ENCODE peak calls at places on chromosomes 6 and 20, in seven cellular contexts. J is upper lobe of right lung, I is H9, A is keratinocyte, Y is AG04450, H is spleen, T is HCT116. X is an unnamed sample.

GRCh38 chr6:89694428-89694827 is 55.9 kb upstream of the LYRM2 start:
- DNase-seq in J (no peak), I (no peak), A (no peak), Y (no peak), H (no peak), T (no peak), X (no peak)

GRCh38 chr20:2822073-2822472 is 5.9 kb downstream of the TMEM239 start:
- DNase-seq in J (no peak), I (no peak), A (no peak), Y (no peak), H (no peak), T (no peak), X (no peak)

GRCh38 chr6:150932976-150933375 is 67.5 kb downstream of the MTHFD1L start:
- DNase-seq in J (no peak), I (no peak), A (no peak), Y (no peak), H (no peak), T (no peak), X (no peak)

GRCh38 chr20:35370751-35371150 is 41.0 kb downstream of the UQCC1 start:
- DNase-seq in J (no peak), I (no peak), A (no peak), Y (no peak), H (no peak), T (no peak), X (no peak)

GRCh38 chr20:62359491-62360121 is 7.5 kb downstream of the LAMA5 start:
- DNase-seq in J (no peak), I (peak), A (no peak), Y (no peak), H (no peak), T (peak), X (no peak)

GRCh38 chr6:69422474-69422873 is 374.3 kb downstream of the LMBRD1 start:
- DNase-seq in J (no peak), I (no peak), A (no peak), Y (no peak), H (no peak), T (no peak), X (no peak)

GRCh38 chr6:11121851-11122250 is 10.3 kb upstream of the ERVFRD-1 start:
- DNase-seq in J (no peak), I (no peak), A (no peak), Y (no peak), H (no peak), T (no peak), X (no peak)

GRCh38 chr6:139373928-139374356 is 506 bp downstream of the CITED2 start:
- DNase-seq in J (no peak), I (no peak), A (no peak), Y (no peak), H (no peak), T (no peak), X (no peak)

GRCh38 chr20:63101781-63102719 is 95.3 kb upstream of the BHLHE23 start:
- DNase-seq in J (peak), I (peak), A (no peak), Y (no peak), H (peak), T (no peak), X (no peak)

GRCh38 chr20:48421547-48421946 is 406.3 kb downstream of the PREX1 start:
- DNase-seq in J (no peak), I (no peak), A (no peak), Y (no peak), H (no peak), T (no peak), X (no peak)

GRCh38 chr6:43990627-43991619 is 136.3 kb downstream of the MRPL14 start:
- DNase-seq in J (peak), I (no peak), A (no peak), Y (peak), H (no peak), T (no peak), X (no peak)

GRCh38 chr6:27742833-27743573 is 169.2 kb downstream of the OR2B2 start:
- DNase-seq in J (no peak), I (no peak), A (no peak), Y (no peak), H (no peak), T (no peak), X (no peak)

DNA sequence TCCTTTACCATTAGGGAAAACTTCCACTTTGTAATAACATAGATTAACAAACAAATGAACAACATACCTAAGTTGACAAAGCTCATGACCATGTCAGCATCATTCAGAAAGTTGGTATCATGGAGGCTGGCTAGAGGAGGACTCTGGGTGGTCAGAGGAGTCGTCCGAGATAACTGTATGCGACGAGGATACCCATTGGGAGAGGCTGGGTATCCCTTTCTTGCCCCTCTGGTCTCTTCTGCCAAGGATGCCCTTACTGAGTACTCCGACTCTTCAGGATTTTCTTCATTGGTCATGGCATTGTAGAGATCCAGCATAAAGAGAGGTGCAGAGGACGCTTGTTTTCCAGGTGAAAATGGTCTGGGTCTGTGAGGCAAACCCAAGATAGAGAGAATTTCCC is 1.1 kb downstream of the BMP5 start:
- DNase-seq in J (no peak), I (no peak), A (no peak), Y (no peak), H (no peak), T (no peak), X (no peak)
- H3K27ac ChIP-seq in J (peak), I (no peak), A (no peak), Y (no peak), H (no peak), T (no peak), X (no peak)

GRCh38 chr20:33070413-33071053 is 8.9 kb upstream of the BPIFB4 start:
- DNase-seq in J (peak), I (no peak), A (no peak), Y (no peak), H (peak), T (no peak), X (no peak)

GRCh38 chr20:33074675-33075074 is 4.8 kb upstream of the BPIFB4 start:
- DNase-seq in J (no peak), I (no peak), A (no peak), Y (no peak), H (peak), T (no peak), X (no peak)

GRCh38 chr20:33071198-33071597 is 8.2 kb upstream of the BPIFB4 start:
- DNase-seq in J (no peak), I (no peak), A (no peak), Y (no peak), H (peak), T (no peak), X (no peak)

GRCh38 chr20:33072362-33072761 is 7.1 kb upstream of the BPIFB4 start:
- DNase-seq in J (no peak), I (no peak), A (no peak), Y (no peak), H (peak), T (no peak), X (no peak)

GRCh38 chr20:33072813-33073212 is 6.6 kb upstream of the BPIFB4 start:
- DNase-seq in J (no peak), I (no peak), A (no peak), Y (no peak), H (no peak), T (no peak), X (no peak)
- H3K27ac ChIP-seq in J (no peak), I (no peak), A (no peak), Y (no peak), H (no peak), T (no peak), X (no peak)

GRCh38 chr20:49765846-49766541 is 46.6 kb upstream of the SLC9A8 start:
- DNase-seq in J (no peak), I (no peak), A (no peak), Y (no peak), H (no peak), T (no peak), X (no peak)

GRCh38 chr20:49769125-49769581 is 43.5 kb upstream of the SLC9A8 start:
- DNase-seq in J (no peak), I (no peak), A (no peak), Y (no peak), H (no peak), T (no peak), X (no peak)

GRCh38 chr20:49770634-49771033 is 42.0 kb upstream of the SLC9A8 start:
- DNase-seq in J (no peak), I (no peak), A (no peak), Y (no peak), H (no peak), T (no peak), X (no peak)

GRCh38 chr20:49766979-49767419 is 45.6 kb upstream of the SLC9A8 start:
- DNase-seq in J (no peak), I (no peak), A (no peak), Y (no peak), H (no peak), T (no peak), X (no peak)

GRCh38 chr20:49768204-49769124 is 44.2 kb upstream of the SLC9A8 start:
- DNase-seq in J (peak), I (peak), A (no peak), Y (peak), H (no peak), T (no peak), X (peak)
- H3K27ac ChIP-seq in J (peak), I (peak), A (no peak), Y (peak), H (no peak), T (no peak), X (peak)

GRCh38 chr20:41406307-41406706 is 39.7 kb upstream of the EMILIN3 start:
- DNase-seq in J (no peak), I (no peak), A (no peak), Y (no peak), H (no peak), T (no peak), X (no peak)
- H3K27ac ChIP-seq in J (no peak), I (no peak), A (no peak), Y (no peak), H (no peak), T (no peak), X (no peak)

DNA sequence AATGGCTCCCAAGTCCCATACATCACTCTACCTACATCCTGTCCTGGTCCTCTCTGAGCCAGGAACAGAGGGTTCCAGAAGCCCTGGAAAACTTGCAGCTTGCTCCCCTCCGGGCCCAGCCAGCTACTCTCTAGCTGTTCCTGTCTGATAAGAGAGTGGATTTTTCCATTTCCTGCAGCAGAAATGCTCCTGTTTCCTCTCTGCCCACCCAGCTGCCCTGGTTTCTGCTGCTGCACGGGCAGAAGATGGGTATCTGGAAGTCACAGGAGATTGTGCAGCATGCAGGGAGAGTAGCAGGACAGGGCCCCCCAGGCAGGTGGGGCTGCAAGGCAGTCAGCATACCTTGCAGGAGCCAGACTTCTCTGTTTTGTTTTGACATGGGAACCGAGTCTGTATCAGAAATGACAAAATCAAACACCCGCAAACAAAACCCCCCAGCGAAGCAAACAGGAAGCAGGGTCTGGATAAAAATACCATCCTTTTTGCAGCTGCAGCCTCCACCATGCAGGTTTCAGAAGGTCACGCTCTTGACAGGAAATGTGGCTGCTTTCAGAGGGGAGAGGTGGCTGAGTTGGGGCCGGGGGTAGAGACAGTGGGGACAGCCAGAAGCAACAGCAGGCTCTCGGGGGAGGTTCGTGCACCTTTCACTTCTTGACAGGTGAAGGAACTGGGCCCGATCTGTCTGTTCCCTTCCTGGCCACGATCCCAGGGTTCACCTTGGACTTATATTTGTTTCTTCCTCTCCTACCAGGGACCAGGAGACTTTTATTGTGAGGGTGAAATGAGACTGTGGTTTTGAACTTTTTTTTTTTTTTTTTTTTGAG is 50.8 kb upstream of the FAM83D start:
- DNase-seq in J (no peak), I (no peak), A (no peak), Y (no peak), H (peak), T (no peak), X (no peak)
- H3K27ac ChIP-seq in J (peak), I (no peak), A (no peak), Y (no peak), H (peak), T (no peak), X (no peak)

DNA sequence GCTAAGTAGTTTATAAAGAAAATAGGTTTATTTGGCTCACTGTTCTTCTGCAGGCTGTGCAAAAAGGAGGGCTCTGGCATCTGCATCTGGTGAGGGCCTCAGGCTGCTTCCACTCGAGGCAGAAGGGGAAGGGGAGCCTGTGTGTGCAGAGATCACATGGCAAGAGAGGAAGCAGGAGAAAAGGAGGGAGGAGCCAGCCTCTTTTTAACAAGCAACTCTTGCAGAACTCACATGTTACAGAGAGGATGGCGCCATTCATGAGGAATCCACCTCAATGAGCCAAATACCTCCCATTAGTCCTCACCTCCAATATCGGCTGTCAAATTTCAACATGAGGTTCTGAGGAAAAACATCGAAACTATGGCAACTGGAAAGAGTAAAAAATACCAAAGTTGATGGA is 666.6 kb upstream of the SLC35B3 start:
- DNase-seq in J (no peak), I (no peak), A (no peak), Y (no peak), H (no peak), T (no peak), X (no peak)
- H3K27ac ChIP-seq in J (no peak), I (no peak), A (no peak), Y (no peak), H (no peak), T (no peak), X (no peak)

DNA sequence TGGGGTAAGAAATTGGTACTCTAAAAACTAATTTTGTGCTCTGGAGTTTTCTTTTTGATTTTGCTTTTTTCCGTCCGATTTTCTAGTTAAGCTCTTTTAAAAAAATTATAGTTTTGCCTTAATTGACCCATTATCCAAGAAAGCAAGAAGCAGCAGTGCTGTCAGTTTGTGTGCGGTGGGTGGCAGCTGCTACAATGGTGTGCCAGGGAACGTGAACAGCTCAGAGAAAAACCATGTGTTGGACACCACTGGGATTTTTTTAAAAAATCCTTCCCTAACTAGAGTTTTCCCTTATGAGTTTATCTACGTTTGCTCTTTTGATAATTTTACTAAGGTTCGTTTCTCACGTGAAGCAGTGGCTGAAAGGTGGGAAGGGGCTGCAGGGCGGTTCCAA is 8.0 kb downstream of the MAP3K5 start:
- DNase-seq in J (no peak), I (no peak), A (no peak), Y (no peak), H (no peak), T (no peak), X (no peak)
- H3K27ac ChIP-seq in J (peak), I (no peak), A (no peak), Y (no peak), H (peak), T (no peak), X (no peak)

GRCh38 chr20:25251019-25251418 is 3.1 kb downstream of the PYGB start:
- DNase-seq in J (no peak), I (peak), A (no peak), Y (no peak), H (no peak), T (no peak), X (no peak)
- H3K27ac ChIP-seq in J (no peak), I (no peak), A (no peak), Y (no peak), H (no peak), T (no peak), X (peak)

GRCh38 chr6:35477028-35477427 is 8.8 kb downstream of the RPL10A start:
- DNase-seq in J (no peak), I (no peak), A (no peak), Y (no peak), H (no peak), T (no peak), X (no peak)
- H3K27ac ChIP-seq in J (no peak), I (no peak), A (no peak), Y (peak), H (no peak), T (no peak), X (no peak)

GRCh38 chr20:22524393-22525015 is 59.9 kb downstream of the FOXA2 start:
- DNase-seq in J (no peak), I (no peak), A (no peak), Y (no peak), H (no peak), T (no peak), X (no peak)
- H3K27ac ChIP-seq in J (no peak), I (no peak), A (no peak), Y (no peak), H (no peak), T (no peak), X (no peak)